ENCODE peak calls at places on chromosomes 5 and 9, in nine cellular contexts. M is kidney epithelial cell, O is aorta, P is nephron progenitor cell, Y is MCF 10A, J is activated T-cell treated with anti-CD3 and anti-CD28 coated beads for 1 hour, L is T-helper 9 cell, H is brain pericyte, Z is osteocyte. D is an unnamed sample.

GRCh38 chr9:110255417-110256141 is 728 bp downstream of the TXN start:
- DNase-seq in M (no peak), O (peak), P (peak), Y (peak), J (peak), L (peak), H (no peak), Z (peak), D (no peak)

GRCh38 chr9:99358668-99359067 is 136.6 kb downstream of the SEC61B start:
- DNase-seq in M (no peak), O (no peak), P (no peak), Y (no peak), J (no peak), L (no peak), H (no peak), Z (no peak), D (no peak)

GRCh38 chr5:27217160-27217956 is 179.0 kb upstream of the CDH9 start:
- DNase-seq in M (peak), O (no peak), P (peak), Y (no peak), J (no peak), L (no peak), H (no peak), Z (no peak), D (no peak)

GRCh38 chr5:125372694-125373621 is 626.5 kb upstream of the ZNF608 start:
- DNase-seq in M (peak), O (no peak), P (no peak), Y (no peak), J (no peak), L (no peak), H (no peak), Z (no peak), D (no peak)

GRCh38 chr5:34053133-34053532 is 10.1 kb upstream of the C1QTNF3 start:
- DNase-seq in M (peak), O (no peak), P (no peak), Y (peak), J (no peak), L (no peak), H (no peak), Z (no peak), D (no peak)

GRCh38 chr9:105026451-105026850 is 98.5 kb upstream of the ABCA1 start:
- DNase-seq in M (peak), O (no peak), P (no peak), Y (no peak), J (no peak), L (no peak), H (no peak), Z (no peak), D (no peak)

GRCh38 chr5:103218164-103218563 is 40.4 kb upstream of the MACIR start:
- DNase-seq in M (peak), O (no peak), P (no peak), Y (peak), J (no peak), L (no peak), H (no peak), Z (no peak), D (no peak)

GRCh38 chr9:134408389-134408788 is 82.1 kb downstream of the RXRA start:
- DNase-seq in M (no peak), O (no peak), P (no peak), Y (no peak), J (no peak), L (no peak), H (no peak), Z (no peak), D (no peak)

GRCh38 chr5:44935262-44935661 is 126.5 kb downstream of the MRPS30 start:
- DNase-seq in M (no peak), O (no peak), P (no peak), Y (peak), J (no peak), L (no peak), H (no peak), Z (no peak), D (no peak)

GRCh38 chr5:79243224-79243623 is 7.3 kb downstream of the JMY start:
- DNase-seq in M (no peak), O (no peak), P (no peak), Y (no peak), J (no peak), L (no peak), H (no peak), Z (no peak), D (no peak)

GRCh38 chr5:7650755-7651154 is 200.2 kb downstream of the CFAP90 start:
- DNase-seq in M (no peak), O (no peak), P (no peak), Y (no peak), J (no peak), L (no peak), H (no peak), Z (no peak), D (no peak)

GRCh38 chr5:160843240-160843639 is 8.8 kb downstream of the ATP10B start:
- DNase-seq in M (peak), O (no peak), P (no peak), Y (no peak), J (no peak), L (no peak), H (no peak), Z (no peak), D (no peak)

GRCh38 chr9:13555516-13555915 is 276.0 kb upstream of the MPDZ start:
- DNase-seq in M (no peak), O (no peak), P (no peak), Y (no peak), J (no peak), L (no peak), H (no peak), Z (no peak), D (no peak)

GRCh38 chr5:72244862-72245371 is 75.1 kb downstream of the MRPS27 start:
- DNase-seq in M (no peak), O (no peak), P (peak), Y (peak), J (no peak), L (no peak), H (no peak), Z (no peak), D (no peak)

GRCh38 chr5:174412941-174413340 is 311.4 kb upstream of the MSX2 start:
- DNase-seq in M (no peak), O (peak), P (no peak), Y (no peak), J (no peak), L (no peak), H (no peak), Z (no peak), D (no peak)

GRCh38 chr5:174789596-174789995 is 65.2 kb downstream of the MSX2 start:
- DNase-seq in M (no peak), O (no peak), P (no peak), Y (no peak), J (no peak), L (no peak), H (no peak), Z (peak), D (no peak)

GRCh38 chr5:124103671-124104070 is 591.7 kb downstream of the CSNK1G3 start:
- DNase-seq in M (peak), O (no peak), P (no peak), Y (peak), J (no peak), L (no peak), H (no peak), Z (no peak), D (no peak)

GRCh38 chr9:127549771-127550170 is 62.3 kb upstream of the STXBP1 start:
- DNase-seq in M (no peak), O (no peak), P (no peak), Y (no peak), J (no peak), L (no peak), H (no peak), Z (no peak), D (no peak)

GRCh38 chr5:545641-546375 is 21.6 kb upstream of the SLC9A3 start:
- DNase-seq in M (no peak), O (peak), P (no peak), Y (no peak), J (no peak), L (no peak), H (no peak), Z (no peak), D (peak)

GRCh38 chr5:150846651-150847333 is 471 bp downstream of the IRGM start:
- DNase-seq in M (peak), O (peak), P (peak), Y (peak), J (peak), L (peak), H (peak), Z (no peak), D (peak)

GRCh38 chr5:15620501-15620900 is 120.5 kb downstream of the FBXL7 start:
- DNase-seq in M (peak), O (peak), P (no peak), Y (peak), J (no peak), L (no peak), H (no peak), Z (no peak), D (no peak)

GRCh38 chr5:43661102-43661501 is 58.1 kb downstream of the NNT start:
- DNase-seq in M (no peak), O (no peak), P (peak), Y (peak), J (no peak), L (no peak), H (no peak), Z (no peak), D (no peak)

GRCh38 chr5:11277323-11277722 is 516.3 kb upstream of the DAP start:
- DNase-seq in M (no peak), O (no peak), P (no peak), Y (no peak), J (no peak), L (no peak), H (no peak), Z (no peak), D (no peak)

GRCh38 chr5:9782806-9783560 is 152.8 kb upstream of the TAS2R1 start:
- DNase-seq in M (no peak), O (no peak), P (no peak), Y (no peak), J (no peak), L (no peak), H (no peak), Z (no peak), D (no peak)

GRCh38 chr9:27125030-27125429 is 16.0 kb downstream of the TEK start:
- DNase-seq in M (peak), O (peak), P (no peak), Y (peak), J (no peak), L (no peak), H (peak), Z (no peak), D (no peak)

GRCh38 chr5:144368556-144368955 is 197.9 kb downstream of the KCTD16 start:
- DNase-seq in M (peak), O (no peak), P (no peak), Y (peak), J (no peak), L (no peak), H (no peak), Z (no peak), D (no peak)

GRCh38 chr5:98872679-98873078 is 56.1 kb downstream of the CHD1 start:
- DNase-seq in M (no peak), O (no peak), P (no peak), Y (peak), J (no peak), L (no peak), H (no peak), Z (no peak), D (no peak)

GRCh38 chr9:70438341-70438924 is 24.0 kb upstream of the KLF9 start:
- DNase-seq in M (peak), O (peak), P (no peak), Y (peak), J (no peak), L (no peak), H (no peak), Z (no peak), D (no peak)

GRCh38 chr5:7742241-7742656 is 108.7 kb downstream of the CFAP90 start:
- DNase-seq in M (no peak), O (no peak), P (no peak), Y (peak), J (no peak), L (no peak), H (no peak), Z (no peak), D (no peak)

GRCh38 chr5:154702477-154702876 is 52.7 kb upstream of the LARP1 start:
- DNase-seq in M (no peak), O (no peak), P (no peak), Y (no peak), J (no peak), L (no peak), H (no peak), Z (no peak), D (no peak)

GRCh38 chr5:8864053-8864452 is 681.8 kb downstream of the SEMA5A start:
- DNase-seq in M (no peak), O (no peak), P (no peak), Y (peak), J (no peak), L (no peak), H (no peak), Z (no peak), D (no peak)

GRCh38 chr5:179475211-179475840 is 75.0 kb upstream of the RUFY1 start:
- DNase-seq in M (no peak), O (peak), P (peak), Y (no peak), J (no peak), L (no peak), H (no peak), Z (no peak), D (no peak)

GRCh38 chr9:78365979-78366697 is 69.2 kb downstream of the PSAT1 start:
- DNase-seq in M (no peak), O (no peak), P (no peak), Y (peak), J (no peak), L (no peak), H (no peak), Z (no peak), D (no peak)

D was measured in CD4-positive, alpha-beta T cell.